ENCODE peak calls at places on chromosomes 13 and 19, in eight cellular contexts. Z is HepG2; A is GM12878; P is natural killer cell treated with Interleukin-12 subunit alpha and Interleukin-12 subunit beta and Interleukin-15 and Interleukin-18, amount 100 ng/mL, for 72 hours; L is WTC11; K is upper lobe of left lung; I is mucosa of descending colon; G is stimulated activated naive CD8-positive, alpha-beta T cell treated with anti-CD3 and anti-CD28 coated beads, Interleukin-15, Interleukin-2, amounts not matched to agents 100 U/mL and 50 U/mL, for 24 hours. U is an unnamed sample.

GRCh38 chr19:17348700-17349099 is 11.3 kb downstream of the GTPBP3 start:
- ATAC-seq in K (peak), Z (peak), L (peak), I (peak), G (no peak), P (no peak), A (no peak), U (no peak)

GRCh38 chr19:46875234-46875633 is 14.4 kb downstream of the ARHGAP35 start:
- ATAC-seq in I (no peak), L (peak), Z (no peak), A (no peak), K (no peak), P (no peak), G (no peak), U (no peak)

GRCh38 chr13:114147803-114148520 is 15.5 kb upstream of the RASA3 start:
- ATAC-seq in Z (no peak), A (peak), K (no peak), I (no peak), G (peak), P (peak), L (no peak), U (peak)

GRCh38 chr19:45568732-45569131 is 15.9 kb downstream of the OPA3 start:
- ATAC-seq in K (peak), G (peak), I (peak), L (no peak), Z (no peak), P (no peak), A (no peak), U (no peak)

GRCh38 chr13:97456047-97456446 is 22.1 kb downstream of the RAP2A start:
- ATAC-seq in L (peak), A (no peak), G (no peak), I (no peak), P (no peak), K (no peak), Z (no peak), U (no peak)

GRCh38 chr19:2944775-2945574 is at the start of gene ZNF77:
- ATAC-seq in I (peak), A (peak), K (peak), Z (peak), P (peak), G (peak), L (peak), U (peak)

GRCh38 chr19:37932985-37933953 is 26.3 kb downstream of the SIPA1L3 start:
- ATAC-seq in I (peak), P (peak), L (no peak), Z (peak), G (peak), K (no peak), A (peak), U (no peak)

GRCh38 chr13:98389319-98389718 is 187.6 kb downstream of the STK24 start:
- ATAC-seq in L (no peak), A (no peak), G (no peak), P (no peak), Z (no peak), I (no peak), K (no peak), U (no peak)

GRCh38 chr13:21733475-21734311 is 62.8 kb downstream of the FGF9 start:
- ATAC-seq in Z (no peak), K (no peak), P (no peak), G (no peak), I (peak), A (no peak), L (peak), U (no peak)

GRCh38 chr19:44943801-44944249 is 1.8 kb downstream of the APOC4 start:
- ATAC-seq in Z (peak), P (no peak), A (peak), G (no peak), I (peak), K (peak), L (no peak), U (no peak)

GRCh38 chr13:110593430-110594130 is 21.8 kb upstream of the NAXD start:
- ATAC-seq in Z (peak), A (peak), L (peak), K (peak), I (peak), P (no peak), G (peak), U (peak)